ENCODE peak calls at places on chromosomes 1 and 21, in five cellular contexts. R, C, G, L and P are unnamed samples.

GRCh38 chr1:168686666-168687065 is 42.3 kb downstream of the DPT start:
- DNase-seq in C (no peak), G (no peak), L (no peak), R (no peak), P (no peak)

GRCh38 chr1:35894183-35894582 is 11.2 kb downstream of the AGO1 start:
- DNase-seq in L (no peak), R (no peak), C (no peak), G (peak; percentile 74), P (no peak)

GRCh38 chr1:6212193-6212959 is 6.5 kb downstream of the RNF207 start:
- DNase-seq in C (no peak), L (no peak), G (no peak), R (no peak), P (no peak)

GRCh38 chr21:35559881-35560280 is 500.4 kb downstream of the SETD4 start:
- DNase-seq in C (no peak), G (peak; percentile 69), L (no peak), R (no peak), P (no peak)

GRCh38 chr1:244276646-244277045 is 175.1 kb downstream of the ADSS2 start:
- DNase-seq in L (no peak), R (no peak), G (no peak), C (no peak), P (peak; percentile 17)

GRCh38 chr1:22831729-22832413 is 121.2 kb downstream of the EPHB2 start:
- DNase-seq in L (no peak), C (no peak), G (peak; percentile 86), R (no peak), P (no peak)

GRCh38 chr1:227947678-227948492 is at the start of gene WNT9A:
- DNase-seq in R (peak; percentile 97), G (peak; percentile 52), L (peak; percentile 64), C (no peak), P (peak; percentile 87)

GRCh38 chr1:245961137-245961540 is 545.9 kb downstream of the SMYD3 start:
- DNase-seq in L (no peak), R (no peak), C (no peak), G (no peak), P (no peak)

GRCh38 chr1:231319080-231319479 is 18.6 kb downstream of the EXOC8 start:
- DNase-seq in R (no peak), L (no peak), C (no peak), G (no peak), P (no peak)

GRCh38 chr1:164363980-164364379 is 195.0 kb upstream of the PBX1 start:
- DNase-seq in C (no peak), L (no peak), R (no peak), G (no peak), P (no peak)

GRCh38 chr1:167663002-167663772 is 33.2 kb downstream of the RCSD1 start:
- DNase-seq in R (no peak), L (no peak), G (peak; percentile 66), C (no peak), P (no peak)

GRCh38 chr1:66533804-66534745 is at the start of gene SGIP1:
- DNase-seq in L (peak; percentile 59), G (peak; percentile 91), R (peak; percentile 65), C (peak; percentile 5), P (peak; percentile 94)

GRCh38 chr1:9224664-9225410 is 9.7 kb upstream of the H6PD start:
- DNase-seq in R (no peak), L (no peak), C (no peak), G (no peak), P (no peak)

GRCh38 chr1:32998009-32998555 is 33.5 kb upstream of the RNF19B start:
- DNase-seq in G (no peak), R (no peak), C (no peak), L (no peak), P (no peak)

GRCh38 chr1:175514309-175515001 is 228.9 kb downstream of the TNR start:
- DNase-seq in G (peak; percentile 31), L (no peak), C (no peak), R (no peak), P (no peak)

GRCh38 chr1:229117664-229118300 is 153.1 kb upstream of the RAB4A start:
- DNase-seq in R (no peak), L (no peak), G (peak; percentile 27), C (no peak), P (no peak)

GRCh38 chr1:186374313-186375151 is 521 bp downstream of the TPR start:
- DNase-seq in G (peak; percentile 40), L (no peak), R (peak; percentile 25), C (peak; percentile 23), P (no peak)

GRCh38 chr21:22352088-22352487 is 1353.9 kb downstream of the NCAM2 start:
- DNase-seq in C (no peak), L (no peak), R (no peak), G (peak; percentile 1), P (no peak)

GRCh38 chr1:13836631-13837030 is 136.6 kb downstream of the PRDM2 start:
- DNase-seq in R (no peak), L (no peak), C (no peak), G (no peak), P (no peak)

GRCh38 chr1:183472488-183473285 is at the start of gene SMG7:
- DNase-seq in L (no peak), C (peak; percentile 45), G (no peak), R (peak; percentile 55), P (no peak)

GRCh38 chr1:29688477-29689365 is 452.4 kb downstream of the PTPRU start:
- DNase-seq in R (no peak), G (peak; percentile 77), L (no peak), C (no peak), P (peak; percentile 41)

GRCh38 chr1:14602131-14602530 is 3.6 kb downstream of the KAZN start:
- DNase-seq in R (no peak), G (peak; percentile 53), L (no peak), C (no peak), P (no peak)

GRCh38 chr1:99669821-99670220 is 23.9 kb downstream of the PALMD start:
- DNase-seq in L (no peak), R (no peak), G (no peak), C (no peak), P (no peak)